ENCODE peak calls at places on chromosomes 3 and 15, in four cellular contexts. One of them, this sample, is unnamed.

GRCh38 chr3:48877671-48878070 is 21.0 kb downstream of the SLC25A20 start:
- DNase-seq in mesendoderm: no peak
- DNase-seq in H1: no peak
- DNase-seq in H9: no peak
- DNase-seq in this sample: peak; percentile 36

GRCh38 chr15:89389841-89390603 is 55.4 kb upstream of the POLG start:
- DNase-seq in H1: no peak
- DNase-seq in H9: peak; percentile 34
- DNase-seq in mesendoderm: no peak
- DNase-seq in this sample: no peak

GRCh38 chr3:40920041-40920440 is 279.3 kb upstream of the CTNNB1 start:
- DNase-seq in H1: no peak
- DNase-seq in H9: peak; percentile 55
- DNase-seq in mesendoderm: peak; percentile 76
- DNase-seq in this sample: no peak

GRCh38 chr3:113018461-113019181 is 27.8 kb downstream of the GTPBP8 start:
- DNase-seq in H9: no peak
- DNase-seq in mesendoderm: no peak
- DNase-seq in H1: no peak
- DNase-seq in this sample: peak; percentile 13

GRCh38 chr15:62899090-62899493 is 143.5 kb upstream of the TPM1 start:
- DNase-seq in H1: no peak
- DNase-seq in H9: no peak
- DNase-seq in mesendoderm: no peak
- DNase-seq in this sample: no peak

GRCh38 chr15:49370782-49371181 is 52.3 kb upstream of the FGF7 start:
- DNase-seq in H1: no peak
- DNase-seq in mesendoderm: no peak
- DNase-seq in H9: no peak
- DNase-seq in this sample: peak; percentile 39

GRCh38 chr15:70120109-70120508 is 22.4 kb upstream of the TLE3 start:
- DNase-seq in H9: no peak
- DNase-seq in H1: no peak
- DNase-seq in mesendoderm: no peak
- DNase-seq in this sample: no peak

GRCh38 chr3:83477563-83477962 is 1481.2 kb upstream of the CADM2 start:
- DNase-seq in mesendoderm: no peak
- DNase-seq in H9: no peak
- DNase-seq in H1: no peak
- DNase-seq in this sample: no peak

GRCh38 chr3:73498764-73499622 is 125.7 kb downstream of the PDZRN3 start:
- DNase-seq in mesendoderm: no peak
- DNase-seq in H9: no peak
- DNase-seq in H1: no peak
- DNase-seq in this sample: peak; percentile 43

GRCh38 chr3:67647390-67647878 is 7.0 kb downstream of the SUCLG2 start:
- DNase-seq in H9: no peak
- DNase-seq in H1: no peak
- DNase-seq in mesendoderm: no peak
- DNase-seq in this sample: peak; percentile 99

GRCh38 chr3:172832983-172833382 is 82.5 kb downstream of the ECT2 start:
- DNase-seq in H9: no peak
- DNase-seq in H1: no peak
- DNase-seq in mesendoderm: no peak
- DNase-seq in this sample: no peak

GRCh38 chr3:168884353-168884903 is 779.1 kb downstream of the MECOM start:
- DNase-seq in mesendoderm: no peak
- DNase-seq in H9: no peak
- DNase-seq in H1: no peak
- DNase-seq in this sample: peak; percentile 87

DNA sequence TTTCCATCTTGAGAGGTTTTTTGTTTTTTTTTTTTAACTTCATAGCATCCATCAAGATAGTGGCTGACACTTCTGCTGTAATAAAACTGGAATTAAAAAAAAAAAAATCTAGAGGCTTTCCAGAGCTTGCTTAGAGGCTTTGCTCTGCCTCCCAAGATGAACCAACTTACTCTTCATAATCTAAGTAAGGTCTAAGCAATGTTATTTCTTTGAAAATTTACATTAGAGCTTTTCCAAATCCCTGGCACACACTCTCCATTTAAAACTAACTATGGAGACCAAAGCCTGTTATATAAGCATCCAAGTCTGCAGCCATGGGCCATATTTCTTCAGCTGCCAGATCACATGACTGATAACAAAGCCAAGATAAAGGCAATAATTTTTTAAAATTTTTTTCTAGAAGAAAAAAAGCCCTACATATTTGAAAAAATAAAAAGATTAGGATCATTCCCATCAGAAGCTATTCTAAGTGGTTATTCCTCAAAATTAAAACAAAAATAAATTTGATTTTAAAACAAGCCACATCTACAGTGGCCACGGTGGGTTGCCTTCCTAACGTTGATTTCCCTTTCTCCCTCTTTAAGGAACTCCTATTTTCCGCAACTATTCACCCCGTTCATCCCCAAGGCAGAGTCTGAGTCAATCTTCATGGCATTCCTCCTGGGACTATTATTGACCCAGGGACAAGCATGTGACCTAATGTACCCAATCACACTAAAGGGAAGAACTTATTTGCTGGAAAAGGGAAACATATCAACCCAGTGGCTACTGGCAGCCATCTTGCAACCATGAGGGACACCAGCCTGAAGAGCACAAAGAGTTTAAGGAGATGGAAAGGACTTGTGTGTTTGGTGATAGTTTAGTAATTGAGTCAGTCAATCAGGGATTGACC is 55.2 kb upstream of the ARHGEF3 start:
- DNase-seq in mesendoderm: no peak
- DNase-seq in H9: no peak
- DNase-seq in H1: no peak
- DNase-seq in this sample: no peak
- H4K5ac ChIP-seq in mesendoderm: no peak overlapping the region
- H4K5ac ChIP-seq in H9: no peak overlapping the region
- H4K5ac ChIP-seq in H1: no peak overlapping the region
- H4K5ac ChIP-seq in this sample: no peak overlapping the region

GRCh38 chr3:158451405-158452045 is 119.5 kb upstream of the MLF1 start:
- DNase-seq in H1: no peak
- DNase-seq in H9: no peak
- DNase-seq in mesendoderm: no peak
- DNase-seq in this sample: no peak
- H4K5ac ChIP-seq in H1: no peak overlapping the region
- H4K5ac ChIP-seq in H9: no peak overlapping the region
- H4K5ac ChIP-seq in mesendoderm: no peak overlapping the region
- H4K5ac ChIP-seq in this sample: no peak overlapping the region

DNA sequence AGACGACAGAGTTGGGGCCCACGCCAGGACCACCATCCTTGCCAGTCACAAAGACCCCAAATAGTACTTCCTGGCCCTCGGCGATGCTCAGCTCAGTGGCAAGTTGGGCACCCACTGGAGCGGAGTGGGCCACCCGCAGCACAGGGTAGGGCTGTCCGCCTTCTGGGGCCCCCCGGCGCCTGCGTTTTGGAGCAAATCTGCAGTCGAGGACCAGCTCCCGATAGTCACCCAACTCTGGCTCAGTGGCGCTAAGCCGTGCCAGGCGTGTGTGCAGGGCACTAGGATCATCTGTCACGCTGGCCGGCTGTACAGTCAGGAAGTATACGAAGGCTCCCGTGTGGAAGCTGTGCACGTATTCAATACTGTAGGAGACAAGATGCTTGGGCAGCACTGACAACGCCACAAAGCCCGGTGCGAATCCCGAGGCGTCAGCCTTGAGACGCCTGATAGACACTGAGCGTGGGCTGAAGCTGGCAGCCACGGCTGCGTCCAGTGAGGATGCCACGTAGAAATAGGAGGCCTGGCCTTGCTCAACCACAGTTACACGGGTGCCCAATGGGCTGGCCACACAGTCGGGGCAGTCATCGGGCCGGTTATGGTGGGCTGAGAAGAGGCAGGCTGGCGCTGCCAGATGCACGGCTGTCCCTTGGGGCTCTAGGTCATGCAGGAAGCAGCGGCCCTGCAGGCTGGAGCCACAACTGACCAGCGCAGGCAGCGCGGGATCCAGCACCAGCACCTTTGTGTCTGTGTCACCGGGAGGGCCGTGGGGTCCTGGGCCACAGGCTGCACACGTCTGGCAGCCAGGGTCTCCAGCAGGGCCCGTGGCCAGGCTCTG is 945 bp downstream of the MST1R start:
- DNase-seq in H9: no peak
- DNase-seq in H1: no peak
- DNase-seq in mesendoderm: no peak
- DNase-seq in this sample: no peak
- H4K5ac ChIP-seq in H9: no peak overlapping the region
- H4K5ac ChIP-seq in H1: no peak overlapping the region
- H4K5ac ChIP-seq in mesendoderm: no peak overlapping the region
- H4K5ac ChIP-seq in this sample: no peak overlapping the region

GRCh38 chr3:87495946-87496345 is 219.6 kb upstream of the POU1F1 start:
- DNase-seq in H1: no peak
- DNase-seq in H9: no peak
- DNase-seq in mesendoderm: no peak
- DNase-seq in this sample: no peak

GRCh38 chr3:87498358-87499080 is 222.1 kb upstream of the POU1F1 start:
- DNase-seq in mesendoderm: no peak
- DNase-seq in H9: no peak
- DNase-seq in H1: no peak
- DNase-seq in this sample: no peak

GRCh38 chr3:87491843-87492242 is 215.5 kb upstream of the POU1F1 start:
- DNase-seq in mesendoderm: no peak
- DNase-seq in H9: no peak
- DNase-seq in H1: no peak
- DNase-seq in this sample: no peak

GRCh38 chr3:87489892-87490291 is 213.5 kb upstream of the POU1F1 start:
- DNase-seq in mesendoderm: no peak
- DNase-seq in H9: no peak
- DNase-seq in H1: no peak
- DNase-seq in this sample: no peak

DNA sequence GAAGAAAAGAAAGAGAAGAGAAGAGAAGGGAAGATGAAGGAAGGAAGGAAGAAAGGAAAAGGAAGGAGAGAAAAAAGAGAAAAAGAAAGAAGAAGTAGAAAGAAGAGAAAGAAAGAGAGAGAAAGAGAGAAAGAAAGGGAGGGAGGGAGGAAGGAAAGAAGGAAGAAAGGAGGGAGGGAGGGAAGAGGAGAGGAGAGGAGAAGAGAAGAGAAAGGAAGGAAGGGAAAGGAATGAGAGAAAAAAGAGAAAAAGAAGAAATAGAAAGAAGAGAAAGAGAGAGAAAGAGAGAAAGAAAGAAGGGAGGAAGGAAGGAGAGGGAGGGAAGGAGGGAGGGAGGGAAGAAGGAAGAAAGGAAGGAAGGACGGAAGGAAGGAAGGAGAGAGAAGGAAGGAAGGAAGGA is 217.9 kb upstream of the POU1F1 start:
- DNase-seq in H9: no peak
- DNase-seq in mesendoderm: no peak
- DNase-seq in H1: no peak
- DNase-seq in this sample: no peak
- H4K5ac ChIP-seq in H9: no peak overlapping the region
- H4K5ac ChIP-seq in mesendoderm: no peak overlapping the region
- H4K5ac ChIP-seq in H1: no peak overlapping the region
- H4K5ac ChIP-seq in this sample: no peak overlapping the region

GRCh38 chr15:80721476-80721875 is 26.4 kb downstream of the ABHD17C start:
- DNase-seq in H1: no peak
- DNase-seq in mesendoderm: no peak
- DNase-seq in H9: no peak
- DNase-seq in this sample: no peak
- H4K5ac ChIP-seq in H1: no peak overlapping the region
- H4K5ac ChIP-seq in mesendoderm: no peak overlapping the region
- H4K5ac ChIP-seq in H9: no peak overlapping the region
- H4K5ac ChIP-seq in this sample: no peak overlapping the region